ENCODE peak calls at places on chromosomes 7 and 10, in four cellular contexts. Z is H1, T is Panc1, W is osteoblast. C is an unnamed sample.
A peak's percentile ranks its signal among the peaks of the same experiment; 100 is the strongest.

GRCh38 chr10:31098091-31098490 is 66.4 kb upstream of the ZNF438 start:
- DNase-seq in Z (peak; percentile 22), T (no peak), W (no peak), C (no peak)

GRCh38 chr10:33320288-33320687 is 14.2 kb downstream of the NRP1 start:
- DNase-seq in Z (no peak), T (no peak), W (no peak), C (no peak)

GRCh38 chr7:92695308-92696261 is 105.4 kb upstream of the FAM133B start:
- DNase-seq in Z (peak; percentile 61), T (peak; percentile 47), W (peak; percentile 55), C (peak; percentile 85)

GRCh38 chr7:1969459-1970284 is 263.1 kb downstream of the MAD1L1 start:
- DNase-seq in Z (no peak), T (no peak), W (no peak), C (no peak)

GRCh38 chr10:23047201-23048050 is 48.0 kb upstream of the MSRB2 start:
- DNase-seq in Z (no peak), T (no peak), W (no peak), C (no peak)

GRCh38 chr10:68598978-68599753 is 39.0 kb downstream of the TET1 start:
- DNase-seq in Z (peak; percentile 57), T (no peak), W (no peak), C (no peak)

GRCh38 chr7:20316706-20317105 is 14.0 kb upstream of the ITGB8 start:
- DNase-seq in Z (no peak), T (no peak), W (no peak), C (no peak)

GRCh38 chr10:126240483-126240882 is 147.8 kb downstream of the ADAM12 start:
- DNase-seq in Z (no peak), T (no peak), W (no peak), C (no peak)

GRCh38 chr7:121544726-121545125 is 148.6 kb upstream of the FAM3C start:
- DNase-seq in Z (no peak), T (peak; percentile 98), W (peak; percentile 64), C (peak; percentile 83)

GRCh38 chr10:25641576-25641975 is 292.5 kb upstream of the MYO3A start:
- DNase-seq in Z (no peak), T (no peak), W (no peak), C (no peak)

GRCh38 chr7:98398567-98399372 is 2.1 kb downstream of the BAIAP2L1 start:
- DNase-seq in Z (no peak), T (no peak), W (peak; percentile 22), C (no peak)

GRCh38 chr7:98399903-98400537 is 870 bp downstream of the BAIAP2L1 start:
- DNase-seq in Z (peak; percentile 58), T (no peak), W (no peak), C (no peak)

GRCh38 chr7:98400538-98401427 is at the start of gene BAIAP2L1:
- DNase-seq in Z (peak; percentile 100), T (peak; percentile 69), W (peak; percentile 93), C (no peak)

GRCh38 chr7:98396768-98397167 is 4.1 kb downstream of the BAIAP2L1 start:
- DNase-seq in Z (no peak), T (no peak), W (peak; percentile 14), C (no peak)

DNA sequence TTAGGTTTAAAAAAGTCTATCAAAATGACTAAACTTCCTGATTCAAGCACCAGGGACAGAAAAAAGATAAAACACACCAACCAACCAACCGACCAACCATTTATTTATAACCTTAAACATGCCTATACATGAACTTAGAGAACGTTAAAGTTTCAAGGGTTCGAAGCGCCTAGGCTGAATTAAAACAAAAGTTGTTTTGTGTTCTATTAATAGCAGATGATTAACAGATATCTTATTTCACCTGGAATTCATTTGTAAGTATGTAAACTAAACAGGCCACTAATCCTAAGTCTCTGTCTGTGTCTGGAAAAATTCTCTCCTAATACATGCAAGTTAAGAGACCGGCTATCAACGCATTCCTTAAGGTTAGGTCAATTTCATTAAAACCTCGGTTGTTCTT is 1.4 kb downstream of the BAIAP2L1 start:
- DNase-seq in Z (no peak), T (no peak), W (peak; percentile 54), C (no peak)
- H3K4me3 ChIP-seq in Z (peak overlapping the region; percentile 74), T (peak overlapping the region; percentile 79), W (peak overlapping the region; percentile 77), C (peak overlapping the region; percentile 55)

GRCh38 chr7:64184376-64184775 is 22.6 kb upstream of the ZNF735 start:
- DNase-seq in Z (no peak), T (no peak), W (peak; percentile 25), C (no peak)

GRCh38 chr7:64181586-64181985 is 25.4 kb upstream of the ZNF735 start:
- DNase-seq in Z (no peak), T (no peak), W (peak; percentile 17), C (no peak)

GRCh38 chr7:64182036-64182790 is 24.8 kb upstream of the ZNF735 start:
- DNase-seq in Z (no peak), T (no peak), W (peak; percentile 8), C (no peak)

GRCh38 chr7:64183827-64184372 is 23.1 kb upstream of the ZNF735 start:
- DNase-seq in Z (no peak), T (no peak), W (peak; percentile 35), C (no peak)

DNA sequence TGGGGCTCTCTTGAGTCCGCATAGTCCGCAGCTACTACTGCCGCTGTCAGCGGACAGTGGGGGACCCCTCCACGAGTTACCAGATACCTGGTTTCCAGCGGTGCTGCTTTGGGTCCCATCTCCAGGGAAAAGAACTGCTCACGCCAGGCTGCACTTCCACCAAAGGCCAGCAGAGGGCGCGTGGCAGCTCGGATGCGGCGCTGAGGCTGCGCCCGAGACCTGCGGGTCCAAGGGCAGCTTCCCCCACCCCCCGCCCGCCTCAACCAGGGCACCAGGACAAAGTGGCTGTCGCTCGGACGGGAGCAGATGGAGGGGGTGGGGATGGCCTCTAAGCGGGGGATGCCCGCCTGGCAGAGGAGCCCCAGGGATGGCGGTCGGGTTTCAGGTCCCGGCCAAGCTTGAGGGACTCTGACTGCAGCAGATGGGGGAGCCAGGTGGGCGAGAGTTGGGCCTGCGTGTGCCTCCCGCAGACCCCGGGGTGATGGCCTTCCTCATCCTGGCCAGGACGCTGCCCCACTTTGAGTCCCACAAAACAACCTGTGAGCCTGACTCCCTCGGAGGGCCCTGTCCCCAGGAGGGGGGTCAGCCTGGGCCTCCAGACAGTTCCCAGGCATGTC is 23.8 kb upstream of the ZNF735 start:
- DNase-seq in Z (peak; percentile 52), T (no peak), W (peak; percentile 43), C (no peak)
- TF ChIP-seq CTCF in Z (peak; percentile 40), T (peak; percentile 70), W (peak; percentile 22), C (peak; percentile 47)

GRCh38 chr10:3774814-3775670 is 10.0 kb downstream of the KLF6 start:
- DNase-seq in Z (no peak), T (peak; percentile 85), W (peak; percentile 82), C (peak; percentile 75)

GRCh38 chr10:3773465-3774017 is 11.5 kb downstream of the KLF6 start:
- DNase-seq in Z (no peak), T (no peak), W (peak; percentile 49), C (peak; percentile 56)

GRCh38 chr10:3774018-3774813 is 10.8 kb downstream of the KLF6 start:
- DNase-seq in Z (no peak), T (peak; percentile 72), W (peak; percentile 73), C (no peak)

GRCh38 chr10:3770611-3771110 is 14.3 kb downstream of the KLF6 start:
- DNase-seq in Z (no peak), T (no peak), W (no peak), C (no peak)

GRCh38 chr10:3772349-3773222 is 12.4 kb downstream of the KLF6 start:
- DNase-seq in Z (no peak), T (no peak), W (peak; percentile 25), C (no peak)
- H3K4me3 ChIP-seq in Z (no peak overlapping the region), T (no peak overlapping the region), W (no peak overlapping the region), C (no peak overlapping the region)

GRCh38 chr7:88358881-88359280 is 52.2 kb upstream of the STEAP4 start:
- DNase-seq in Z (no peak), T (no peak), W (peak; percentile 21), C (no peak)

GRCh38 chr7:88357794-88358533 is 51.3 kb upstream of the STEAP4 start:
- DNase-seq in Z (no peak), T (no peak), W (no peak), C (no peak)

GRCh38 chr7:88358534-88358838 is 51.8 kb upstream of the STEAP4 start:
- DNase-seq in Z (no peak), T (no peak), W (no peak), C (no peak)

GRCh38 chr7:88354999-88355398 is 48.3 kb upstream of the STEAP4 start:
- DNase-seq in Z (no peak), T (no peak), W (no peak), C (no peak)

GRCh38 chr7:88357295-88357694 is 50.6 kb upstream of the STEAP4 start:
- DNase-seq in Z (no peak), T (no peak), W (no peak), C (no peak)
- TF ChIP-seq CTCF in Z (peak; percentile 45), T (peak; percentile 9), W (peak; percentile 23), C (no peak)

GRCh38 chr7:80589561-80590083 is 48.8 kb upstream of the CD36 start:
- DNase-seq in Z (no peak), T (no peak), W (no peak), C (no peak)
- H3K4me3 ChIP-seq in Z (no peak overlapping the region), T (no peak overlapping the region), W (no peak overlapping the region), C (no peak overlapping the region)

DNA sequence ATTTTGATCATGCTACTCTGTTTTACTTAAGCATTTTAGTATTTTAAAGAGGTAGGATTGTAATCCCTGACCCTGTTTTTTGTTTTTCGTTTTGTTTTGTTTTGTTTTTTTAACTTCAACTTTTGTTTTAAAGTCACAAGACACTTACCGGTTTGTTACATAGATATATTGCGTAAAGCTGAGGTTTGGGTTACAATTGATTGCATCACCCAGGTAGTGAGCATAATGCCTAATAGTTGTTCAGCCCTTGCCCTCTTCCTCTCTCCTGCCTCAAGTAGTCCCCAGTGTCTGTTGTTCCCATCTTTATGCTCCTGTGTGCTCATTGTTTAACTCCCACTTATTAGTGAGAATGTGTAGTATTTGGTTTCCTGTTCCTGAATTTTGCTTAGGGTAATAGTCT is 93.1 kb upstream of the TEX47 start:
- DNase-seq in Z (no peak), T (no peak), W (no peak), C (no peak)
- TF ChIP-seq CTCF in Z (no peak), T (no peak), W (no peak), C (no peak)

GRCh38 chr7:155205368-155206285 is 92.1 kb upstream of the INSIG1 start:
- DNase-seq in Z (peak; percentile 55), T (peak; percentile 97), W (peak; percentile 97), C (peak; percentile 98)

GRCh38 chr7:155203882-155204691 is 93.6 kb upstream of the INSIG1 start:
- DNase-seq in Z (no peak), T (no peak), W (peak; percentile 58), C (no peak)

GRCh38 chr7:155203059-155203881 is 94.4 kb upstream of the INSIG1 start:
- DNase-seq in Z (no peak), T (no peak), W (peak; percentile 31), C (no peak)

GRCh38 chr7:155206286-155207020 is 91.2 kb upstream of the INSIG1 start:
- DNase-seq in Z (no peak), T (peak; percentile 67), W (peak; percentile 97), C (peak; percentile 69)

DNA sequence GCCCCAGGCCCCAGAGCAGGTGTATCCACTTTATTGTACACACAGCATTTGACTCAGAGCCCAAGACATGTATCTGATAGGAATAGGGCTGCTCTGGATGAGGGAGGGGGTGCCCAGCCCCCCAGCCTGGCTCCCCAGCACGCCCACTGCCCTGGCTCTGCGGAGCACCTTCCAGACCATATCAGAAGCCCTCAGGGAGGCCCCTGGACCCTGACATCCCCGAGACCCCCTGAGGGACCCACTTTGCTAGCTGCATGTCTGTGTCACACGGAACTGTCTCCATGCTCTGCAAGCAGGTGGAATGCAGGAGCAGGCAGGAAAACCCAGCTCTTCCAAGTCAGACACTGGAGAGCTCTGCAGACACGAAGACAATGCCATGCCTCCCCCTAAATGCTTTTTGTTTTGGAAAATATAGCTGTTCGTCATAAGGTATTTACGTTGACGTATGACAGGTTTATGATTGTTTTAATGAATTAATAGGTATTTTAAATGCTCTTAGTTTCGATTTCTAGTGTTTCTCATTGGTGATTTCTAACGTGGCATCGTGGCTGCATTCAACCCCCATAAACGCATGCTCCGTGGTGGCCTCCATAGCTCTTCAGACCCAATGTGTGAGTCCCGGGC is 92.8 kb upstream of the INSIG1 start:
- DNase-seq in Z (no peak), T (no peak), W (peak; percentile 21), C (no peak)
- H3K4me3 ChIP-seq in Z (no peak overlapping the region), T (peak overlapping the region; percentile 58), W (peak overlapping the region; percentile 62), C (no peak overlapping the region)

C was measured in HFF-Myc.